ENCODE peak calls at places on chromosomes 5 and 9, in seven cellular contexts. One of them, this sample, is unnamed.

GRCh38 chr5:153084476-153084875 is 406.0 kb upstream of the GRIA1 start:
- DNase-seq in RWPE2: no peak
- DNase-seq in right lobe of liver: no peak
- DNase-seq in Peyer's patch: no peak
- DNase-seq in body of pancreas: no peak
- DNase-seq in stomach: no peak
- DNase-seq in tibial nerve: no peak
- DNase-seq in this sample: no peak

GRCh38 chr5:154421868-154422267 is 23.9 kb upstream of the SAP30L start:
- DNase-seq in stomach: no peak
- DNase-seq in RWPE2: no peak
- DNase-seq in Peyer's patch: no peak
- DNase-seq in tibial nerve: no peak
- DNase-seq in body of pancreas: no peak
- DNase-seq in right lobe of liver: no peak
- DNase-seq in this sample: no peak

GRCh38 chr9:34428325-34428958 is 29.9 kb downstream of the FAM219A start:
- DNase-seq in body of pancreas: peak; percentile 15
- DNase-seq in tibial nerve: no peak
- DNase-seq in right lobe of liver: peak; percentile 49
- DNase-seq in stomach: peak; percentile 28
- DNase-seq in RWPE2: no peak
- DNase-seq in Peyer's patch: no peak
- DNase-seq in this sample: no peak

GRCh38 chr5:179406031-179406681 is 60.9 kb upstream of the ADAMTS2 start:
- DNase-seq in body of pancreas: peak; percentile 31
- DNase-seq in stomach: no peak
- DNase-seq in RWPE2: no peak
- DNase-seq in Peyer's patch: no peak
- DNase-seq in tibial nerve: no peak
- DNase-seq in right lobe of liver: no peak
- DNase-seq in this sample: no peak

GRCh38 chr5:173396311-173396993 is 68.2 kb upstream of the STC2 start:
- DNase-seq in RWPE2: no peak
- DNase-seq in stomach: no peak
- DNase-seq in right lobe of liver: no peak
- DNase-seq in body of pancreas: no peak
- DNase-seq in tibial nerve: no peak
- DNase-seq in Peyer's patch: no peak
- DNase-seq in this sample: no peak

GRCh38 chr9:15642369-15642962 is 89.6 kb downstream of the CCDC171 start:
- DNase-seq in body of pancreas: no peak
- DNase-seq in RWPE2: no peak
- DNase-seq in right lobe of liver: no peak
- DNase-seq in stomach: no peak
- DNase-seq in Peyer's patch: no peak
- DNase-seq in tibial nerve: no peak
- DNase-seq in this sample: peak; percentile 32

GRCh38 chr9:101449071-101449721 is 13.6 kb upstream of the ALDOB start:
- DNase-seq in tibial nerve: peak; percentile 19
- DNase-seq in RWPE2: peak; percentile 71
- DNase-seq in right lobe of liver: peak; percentile 89
- DNase-seq in body of pancreas: peak; percentile 89
- DNase-seq in Peyer's patch: peak; percentile 57
- DNase-seq in stomach: peak; percentile 89
- DNase-seq in this sample: peak; percentile 89

GRCh38 chr9:14926941-14927624 is 16.9 kb upstream of the FREM1 start:
- DNase-seq in stomach: no peak
- DNase-seq in right lobe of liver: no peak
- DNase-seq in tibial nerve: no peak
- DNase-seq in RWPE2: no peak
- DNase-seq in Peyer's patch: no peak
- DNase-seq in body of pancreas: no peak
- DNase-seq in this sample: peak; percentile 13

GRCh38 chr5:40430112-40430725 is 249.5 kb upstream of the PTGER4 start:
- DNase-seq in right lobe of liver: no peak
- DNase-seq in RWPE2: no peak
- DNase-seq in Peyer's patch: no peak
- DNase-seq in tibial nerve: no peak
- DNase-seq in stomach: no peak
- DNase-seq in body of pancreas: no peak
- DNase-seq in this sample: no peak

GRCh38 chr5:149464796-149465489 is 85.9 kb upstream of the IL17B start:
- DNase-seq in body of pancreas: no peak
- DNase-seq in Peyer's patch: no peak
- DNase-seq in right lobe of liver: no peak
- DNase-seq in tibial nerve: no peak
- DNase-seq in RWPE2: no peak
- DNase-seq in stomach: no peak
- DNase-seq in this sample: peak; percentile 83

GRCh38 chr9:90803860-90804593 is 2.4 kb downstream of the SYK start:
- DNase-seq in tibial nerve: no peak
- DNase-seq in Peyer's patch: no peak
- DNase-seq in RWPE2: no peak
- DNase-seq in body of pancreas: no peak
- DNase-seq in right lobe of liver: no peak
- DNase-seq in stomach: no peak
- DNase-seq in this sample: no peak

GRCh38 chr9:103193992-103194391 is 198.9 kb downstream of the CYLC2 start:
- DNase-seq in body of pancreas: no peak
- DNase-seq in right lobe of liver: no peak
- DNase-seq in RWPE2: no peak
- DNase-seq in Peyer's patch: no peak
- DNase-seq in tibial nerve: no peak
- DNase-seq in stomach: no peak
- DNase-seq in this sample: no peak

GRCh38 chr9:113941056-113941455 is 64.9 kb downstream of the ZNF618 start:
- DNase-seq in tibial nerve: no peak
- DNase-seq in stomach: no peak
- DNase-seq in right lobe of liver: no peak
- DNase-seq in Peyer's patch: no peak
- DNase-seq in RWPE2: no peak
- DNase-seq in body of pancreas: no peak
- DNase-seq in this sample: no peak

GRCh38 chr5:125408582-125409069 is 662.2 kb upstream of the ZNF608 start:
- DNase-seq in RWPE2: peak; percentile 81
- DNase-seq in stomach: no peak
- DNase-seq in Peyer's patch: no peak
- DNase-seq in body of pancreas: no peak
- DNase-seq in right lobe of liver: no peak
- DNase-seq in tibial nerve: no peak
- DNase-seq in this sample: peak; percentile 50

GRCh38 chr9:86246752-86247161 is 12.7 kb downstream of the C9orf153 start:
- DNase-seq in body of pancreas: peak; percentile 20
- DNase-seq in Peyer's patch: no peak
- DNase-seq in RWPE2: no peak
- DNase-seq in right lobe of liver: peak; percentile 24
- DNase-seq in tibial nerve: no peak
- DNase-seq in stomach: no peak
- DNase-seq in this sample: peak; percentile 12

GRCh38 chr5:135207866-135208265 is 173.8 kb upstream of the PITX1 start:
- DNase-seq in stomach: no peak
- DNase-seq in Peyer's patch: no peak
- DNase-seq in tibial nerve: no peak
- DNase-seq in RWPE2: no peak
- DNase-seq in body of pancreas: no peak
- DNase-seq in right lobe of liver: no peak
- DNase-seq in this sample: no peak

GRCh38 chr5:61941637-61942036 is 364.4 kb upstream of the KIF2A start:
- DNase-seq in right lobe of liver: no peak
- DNase-seq in tibial nerve: no peak
- DNase-seq in RWPE2: no peak
- DNase-seq in Peyer's patch: no peak
- DNase-seq in stomach: no peak
- DNase-seq in body of pancreas: no peak
- DNase-seq in this sample: no peak

GRCh38 chr5:133613184-133613583 is 843 bp upstream of the FSTL4 start:
- DNase-seq in right lobe of liver: no peak
- DNase-seq in body of pancreas: no peak
- DNase-seq in Peyer's patch: no peak
- DNase-seq in RWPE2: no peak
- DNase-seq in tibial nerve: no peak
- DNase-seq in stomach: no peak
- DNase-seq in this sample: no peak

GRCh38 chr9:93658184-93658925 is 82.0 kb downstream of the PHF2 start:
- DNase-seq in stomach: no peak
- DNase-seq in tibial nerve: no peak
- DNase-seq in Peyer's patch: no peak
- DNase-seq in right lobe of liver: peak; percentile 13
- DNase-seq in RWPE2: peak; percentile 45
- DNase-seq in body of pancreas: peak; percentile 10
- DNase-seq in this sample: no peak

GRCh38 chr9:35490155-35490909 is 421 bp downstream of the RUSC2 start:
- DNase-seq in tibial nerve: no peak
- DNase-seq in stomach: no peak
- DNase-seq in RWPE2: no peak
- DNase-seq in right lobe of liver: peak; percentile 44
- DNase-seq in Peyer's patch: no peak
- DNase-seq in body of pancreas: peak; percentile 29
- DNase-seq in this sample: peak; percentile 34

GRCh38 chr5:59100875-59101274 is 518.0 kb downstream of the RAB3C start:
- DNase-seq in RWPE2: no peak
- DNase-seq in tibial nerve: no peak
- DNase-seq in stomach: no peak
- DNase-seq in body of pancreas: no peak
- DNase-seq in right lobe of liver: no peak
- DNase-seq in Peyer's patch: no peak
- DNase-seq in this sample: no peak

GRCh38 chr5:54249210-54250028 is 61.0 kb downstream of the ARL15 start:
- DNase-seq in right lobe of liver: peak; percentile 26
- DNase-seq in body of pancreas: peak; percentile 21
- DNase-seq in Peyer's patch: peak; percentile 30
- DNase-seq in RWPE2: no peak
- DNase-seq in tibial nerve: no peak
- DNase-seq in stomach: peak; percentile 38
- DNase-seq in this sample: peak; percentile 51

GRCh38 chr5:87746891-87747366 is 334.2 kb upstream of the CCNH start:
- DNase-seq in right lobe of liver: no peak
- DNase-seq in body of pancreas: no peak
- DNase-seq in tibial nerve: no peak
- DNase-seq in Peyer's patch: no peak
- DNase-seq in RWPE2: no peak
- DNase-seq in stomach: no peak
- DNase-seq in this sample: no peak

GRCh38 chr5:78245126-78245525 is 49.4 kb downstream of the AP3B1 start:
- DNase-seq in Peyer's patch: no peak
- DNase-seq in tibial nerve: no peak
- DNase-seq in right lobe of liver: no peak
- DNase-seq in RWPE2: no peak
- DNase-seq in stomach: peak; percentile 44
- DNase-seq in body of pancreas: no peak
- DNase-seq in this sample: peak; percentile 65

GRCh38 chr9:73183917-73184861 is 32.5 kb downstream of the ANXA1 start:
- DNase-seq in tibial nerve: no peak
- DNase-seq in RWPE2: no peak
- DNase-seq in body of pancreas: no peak
- DNase-seq in right lobe of liver: no peak
- DNase-seq in Peyer's patch: no peak
- DNase-seq in stomach: no peak
- DNase-seq in this sample: peak; percentile 53

GRCh38 chr5:178116406-178116885 is 3.1 kb downstream of the N4BP3 start:
- DNase-seq in right lobe of liver: no peak
- DNase-seq in tibial nerve: no peak
- DNase-seq in RWPE2: no peak
- DNase-seq in stomach: no peak
- DNase-seq in body of pancreas: no peak
- DNase-seq in Peyer's patch: peak; percentile 84
- DNase-seq in this sample: no peak

GRCh38 chr5:134003957-134004625 is 684 bp downstream of the VDAC1 start:
- DNase-seq in tibial nerve: no peak
- DNase-seq in body of pancreas: peak; percentile 50
- DNase-seq in Peyer's patch: peak; percentile 55
- DNase-seq in right lobe of liver: peak; percentile 76
- DNase-seq in RWPE2: no peak
- DNase-seq in stomach: peak; percentile 61
- DNase-seq in this sample: peak; percentile 55

DNA sequence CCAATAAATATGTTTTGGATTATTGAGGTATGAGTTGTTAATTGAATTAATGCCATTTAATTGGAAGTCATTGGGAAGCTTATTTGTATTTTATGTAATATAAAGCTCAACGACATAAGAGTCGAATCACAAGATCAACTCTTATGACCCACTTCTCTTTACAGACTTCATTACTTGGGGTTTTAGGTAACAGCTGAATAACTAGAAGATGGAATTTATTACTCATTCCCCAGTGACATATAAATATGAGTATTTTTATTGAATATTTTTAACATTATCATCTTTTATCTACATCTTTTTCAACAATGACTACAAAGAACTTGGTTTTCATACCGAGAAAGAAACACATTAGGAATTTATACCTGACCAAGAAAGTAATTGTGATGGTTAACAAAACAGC is 21.1 kb downstream of the HMGCR start:
- DNase-seq in right lobe of liver: no peak
- DNase-seq in stomach: no peak
- DNase-seq in body of pancreas: no peak
- DNase-seq in RWPE2: no peak
- DNase-seq in Peyer's patch: no peak
- DNase-seq in tibial nerve: no peak
- DNase-seq in this sample: no peak
- H3K36me3 ChIP-seq in right lobe of liver: peaks cover 11% of the 10 kb centered on the region
- H3K36me3 ChIP-seq in stomach: peaks cover 85% of the 10 kb centered on the region
- H3K36me3 ChIP-seq in body of pancreas: peaks cover 28% of the 10 kb centered on the region
- H3K36me3 ChIP-seq in RWPE2: peaks cover 100% of the 10 kb centered on the region
- H3K36me3 ChIP-seq in Peyer's patch: peaks cover 93% of the 10 kb centered on the region
- H3K36me3 ChIP-seq in tibial nerve: peaks cover 20% of the 10 kb centered on the region
- H3K36me3 ChIP-seq in this sample: peaks cover 13% of the 10 kb centered on the region

DNA sequence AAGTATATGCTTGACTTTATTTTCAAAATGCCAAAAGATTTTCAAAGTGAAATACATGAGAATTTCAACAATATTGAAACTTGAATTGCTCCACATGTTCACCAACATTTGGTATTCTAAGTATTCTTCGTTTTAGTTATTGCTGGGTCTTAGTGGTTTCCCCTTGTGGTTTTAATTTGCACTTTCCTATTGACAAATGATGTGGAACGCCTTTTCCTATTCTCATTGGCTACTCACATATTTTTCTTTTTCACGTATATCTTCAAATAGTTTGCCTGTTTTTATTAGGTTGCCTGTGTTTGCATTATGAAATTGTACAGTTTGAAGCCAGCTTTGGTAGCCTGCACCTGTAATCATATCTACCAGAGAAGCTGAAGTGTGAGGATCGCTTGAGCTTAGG is 405.7 kb upstream of the IRX2 start:
- DNase-seq in body of pancreas: no peak
- DNase-seq in tibial nerve: no peak
- DNase-seq in right lobe of liver: no peak
- DNase-seq in RWPE2: no peak
- DNase-seq in stomach: no peak
- DNase-seq in Peyer's patch: no peak
- DNase-seq in this sample: no peak
- H3K4me3 ChIP-seq in body of pancreas: no peak overlapping the region
- H3K4me3 ChIP-seq in tibial nerve: no peak overlapping the region
- H3K4me3 ChIP-seq in right lobe of liver: no peak overlapping the region
- H3K4me3 ChIP-seq in RWPE2: no peak overlapping the region
- H3K4me3 ChIP-seq in stomach: no peak overlapping the region
- H3K4me3 ChIP-seq in Peyer's patch: no peak overlapping the region
- H3K4me3 ChIP-seq in this sample: no peak overlapping the region

GRCh38 chr5:139633295-139634027 is 14.7 kb upstream of the CXXC5 start:
- DNase-seq in body of pancreas: peak; percentile 77
- DNase-seq in tibial nerve: no peak
- DNase-seq in RWPE2: peak; percentile 69
- DNase-seq in right lobe of liver: peak; percentile 72
- DNase-seq in Peyer's patch: peak; percentile 59
- DNase-seq in stomach: peak; percentile 71
- DNase-seq in this sample: peak; percentile 71
- H3K4me1 ChIP-seq in body of pancreas: peaks cover 34% of the 10 kb centered on the region
- H3K4me1 ChIP-seq in tibial nerve: peaks cover 46% of the 10 kb centered on the region
- H3K4me1 ChIP-seq in RWPE2: peaks cover 8% of the 10 kb centered on the region
- H3K4me1 ChIP-seq in right lobe of liver: peaks cover 10% of the 10 kb centered on the region
- H3K4me1 ChIP-seq in Peyer's patch: peaks cover 32% of the 10 kb centered on the region
- H3K4me1 ChIP-seq in stomach: peaks cover 35% of the 10 kb centered on the region
- H3K4me1 ChIP-seq in this sample: peaks cover 15% of the 10 kb centered on the region

GRCh38 chr5:151670953-151671636 is 15.6 kb downstream of the SPARC start:
- DNase-seq in right lobe of liver: no peak
- DNase-seq in body of pancreas: no peak
- DNase-seq in Peyer's patch: no peak
- DNase-seq in tibial nerve: no peak
- DNase-seq in stomach: no peak
- DNase-seq in RWPE2: no peak
- DNase-seq in this sample: no peak
- H3K36me3 ChIP-seq in right lobe of liver: no peaks in the 10 kb centered on the region
- H3K36me3 ChIP-seq in body of pancreas: no peaks in the 10 kb centered on the region
- H3K36me3 ChIP-seq in Peyer's patch: peaks cover 22% of the 10 kb centered on the region
- H3K36me3 ChIP-seq in tibial nerve: no peaks in the 10 kb centered on the region
- H3K36me3 ChIP-seq in stomach: peaks cover 78% of the 10 kb centered on the region
- H3K36me3 ChIP-seq in RWPE2: peaks cover 93% of the 10 kb centered on the region
- H3K36me3 ChIP-seq in this sample: no peaks in the 10 kb centered on the region

This sample was measured in small intestine.